ENCODE peak calls at places on chromosome 12, in eight cellular contexts. T, E, L, X, F, J, V and M are unnamed samples.
A peak's percentile ranks its signal among the peaks of the same experiment; 100 is the strongest.

GRCh38 chr12:53048780-53049401 is 974 bp upstream of the TNS2 start:
- DNase-seq in T (no peak), E (peak; percentile 68), L (no peak), X (peak; percentile 87), F (peak; percentile 42), J (no peak), V (no peak), M (peak; percentile 80)

GRCh38 chr12:3527181-3527580 is 36.2 kb downstream of the PRMT8 start:
- DNase-seq in T (no peak), E (no peak), L (no peak), X (no peak), F (peak; percentile 16), J (no peak), V (no peak), M (no peak)

GRCh38 chr12:25054783-25055144 is 105.9 kb upstream of the BCAT1 start:
- DNase-seq in T (no peak), E (no peak), L (peak; percentile 53), X (no peak), F (no peak), J (peak; percentile 19), V (no peak), M (no peak)

GRCh38 chr12:12561305-12562015 is 1.2 kb downstream of the DUSP16 start:
- DNase-seq in T (no peak), E (peak; percentile 45), L (peak; percentile 53), X (peak; percentile 90), F (peak; percentile 32), J (peak; percentile 18), V (peak; percentile 25), M (peak; percentile 86)

GRCh38 chr12:113149361-113150150 is at the start of gene CFAP73:
- DNase-seq in T (no peak), E (peak; percentile 90), L (no peak), X (no peak), F (peak; percentile 96), J (no peak), V (no peak), M (peak; percentile 85)

GRCh38 chr12:24820872-24821271 is 128.0 kb downstream of the BCAT1 start:
- DNase-seq in T (no peak), E (no peak), L (no peak), X (no peak), F (peak; percentile 53), J (no peak), V (no peak), M (no peak)

GRCh38 chr12:92408072-92408900 is 262.6 kb upstream of the BTG1 start:
- DNase-seq in T (no peak), E (peak; percentile 32), L (no peak), X (no peak), F (peak; percentile 27), J (no peak), V (peak; percentile 55), M (no peak)

GRCh38 chr12:11823043-11823442 is 173.6 kb downstream of the ETV6 start:
- DNase-seq in T (no peak), E (no peak), L (no peak), X (no peak), F (peak; percentile 19), J (no peak), V (no peak), M (no peak)

GRCh38 chr12:203462-204260 is 10.3 kb downstream of the SLC6A12 start:
- DNase-seq in T (no peak), E (peak; percentile 66), L (no peak), X (peak; percentile 73), F (no peak), J (no peak), V (no peak), M (no peak)

GRCh38 chr12:124466200-124467128 is 100.9 kb downstream of the NCOR2 start:
- DNase-seq in T (peak; percentile 83), E (no peak), L (peak; percentile 90), X (peak; percentile 86), F (no peak), J (peak; percentile 80), V (peak; percentile 89), M (no peak)

GRCh38 chr12:96719671-96720362 is 187.2 kb upstream of the NEDD1 start:
- DNase-seq in T (peak; percentile 23), E (no peak), L (no peak), X (no peak), F (peak; percentile 19), J (no peak), V (peak; percentile 6), M (no peak)

GRCh38 chr12:16526693-16527092 is 79.3 kb downstream of the LMO3 start:
- DNase-seq in T (no peak), E (no peak), L (no peak), X (no peak), F (peak; percentile 6), J (no peak), V (no peak), M (no peak)

GRCh38 chr12:132828706-132829534 is at the start of gene GOLGA3:
- DNase-seq in T (peak; percentile 99), E (peak; percentile 97), L (peak; percentile 96), X (peak; percentile 97), F (peak; percentile 82), J (peak; percentile 94), V (peak; percentile 94), M (peak; percentile 97)

GRCh38 chr12:52074656-52075408 is 4.7 kb upstream of the SMIM41 start:
- DNase-seq in T (no peak), E (no peak), L (no peak), X (no peak), F (no peak), J (no peak), V (no peak), M (no peak)

GRCh38 chr12:123444396-123445026 is 8.0 kb upstream of the RILPL2 start:
- DNase-seq in T (no peak), E (no peak), L (no peak), X (no peak), F (peak; percentile 29), J (no peak), V (no peak), M (no peak)

GRCh38 chr12:71546322-71546861 is 106.8 kb downstream of the LGR5 start:
- DNase-seq in T (no peak), E (no peak), L (no peak), X (no peak), F (no peak), J (no peak), V (no peak), M (no peak)

GRCh38 chr12:45575417-45575816 is 154.1 kb upstream of the ARID2 start:
- DNase-seq in T (no peak), E (no peak), L (no peak), X (no peak), F (no peak), J (no peak), V (peak; percentile 12), M (no peak)